ENCODE peak calls at places on chromosome 11, in five cellular contexts. K, G, R, W and O are unnamed samples.

GRCh38 chr11:113387605-113388211 is at the start of gene ANKK1:
- DNase-seq in K (no peak), G (no peak), R (no peak), W (no peak), O (no peak)

GRCh38 chr11:68412593-68413475 is 47.7 kb upstream of the PPP6R3 start:
- DNase-seq in K (peak), G (no peak), R (no peak), W (no peak), O (no peak)

GRCh38 chr11:112925516-112926310 is 35.5 kb upstream of the NCAM1 start:
- DNase-seq in K (no peak), G (no peak), R (no peak), W (no peak), O (no peak)

GRCh38 chr11:85809881-85810280 is 1.1 kb downstream of the SYTL2 start:
- DNase-seq in K (no peak), G (no peak), R (no peak), W (peak), O (no peak)

GRCh38 chr11:116990061-116990473 is 108.2 kb downstream of the SIK3 start:
- DNase-seq in K (peak), G (no peak), R (no peak), W (no peak), O (no peak)

GRCh38 chr11:129658558-129658882 is 157.1 kb upstream of the TMEM45B start:
- DNase-seq in K (no peak), G (no peak), R (no peak), W (no peak), O (no peak)

GRCh38 chr11:106717222-106717621 is 301.1 kb downstream of the GUCY1A2 start:
- DNase-seq in K (no peak), G (no peak), R (no peak), W (no peak), O (no peak)

GRCh38 chr11:120062561-120062930 is 75.4 kb downstream of the TRIM29 start:
- DNase-seq in K (no peak), G (no peak), R (no peak), W (no peak), O (no peak)

GRCh38 chr11:123357990-123358827 is 71.9 kb upstream of the GRAMD1B start:
- DNase-seq in K (peak), G (no peak), R (no peak), W (no peak), O (no peak)

GRCh38 chr11:44427432-44427831 is 117.5 kb upstream of the ALX4 start:
- DNase-seq in K (no peak), G (peak), R (no peak), W (no peak), O (no peak)

GRCh38 chr11:74630043-74630442 is 37.7 kb downstream of the POLD3 start:
- DNase-seq in K (no peak), G (peak), R (no peak), W (no peak), O (no peak)

GRCh38 chr11:8256271-8257002 is 7.2 kb downstream of the LMO1 start:
- DNase-seq in K (no peak), G (no peak), R (no peak), W (no peak), O (no peak)

GRCh38 chr11:12180257-12181205 is 70.1 kb downstream of the MICAL2 start:
- DNase-seq in K (no peak), G (no peak), R (no peak), W (no peak), O (no peak)

GRCh38 chr11:125108469-125108868 is 3.0 kb downstream of the TMEM218 start:
- DNase-seq in K (no peak), G (no peak), R (no peak), W (no peak), O (no peak)

GRCh38 chr11:66278396-66279091 is 569 bp downstream of the CNIH2 start:
- DNase-seq in K (peak), G (no peak), R (no peak), W (no peak), O (no peak)

GRCh38 chr11:41316726-41317125 is 142.7 kb downstream of the LRRC4C start:
- DNase-seq in K (peak), G (no peak), R (no peak), W (no peak), O (no peak)

GRCh38 chr11:17683378-17684161 is 35.8 kb upstream of the MYOD1 start:
- DNase-seq in K (peak), G (no peak), R (peak), W (no peak), O (no peak)

GRCh38 chr11:587978-588380 is 11.7 kb downstream of the PHRF1 start:
- DNase-seq in K (peak), G (peak), R (no peak), W (no peak), O (no peak)

GRCh38 chr11:66846671-66847091 is 3.4 kb downstream of the RCE1 start:
- DNase-seq in K (no peak), G (peak), R (no peak), W (no peak), O (no peak)

GRCh38 chr11:81959341-81959740 is 774.3 kb downstream of the FAM181B start:
- DNase-seq in K (no peak), G (no peak), R (no peak), W (no peak), O (no peak)

GRCh38 chr11:8098361-8098760 is 17.4 kb downstream of the TUB start:
- DNase-seq in K (no peak), G (no peak), R (no peak), W (no peak), O (no peak)

GRCh38 chr11:29324328-29324727 is 692.5 kb downstream of the KCNA4 start:
- DNase-seq in K (no peak), G (no peak), R (no peak), W (no peak), O (no peak)

GRCh38 chr11:128814856-128815705 is 52.0 kb downstream of the KCNJ1 start:
- DNase-seq in K (peak), G (peak), R (no peak), W (no peak), O (peak)

GRCh38 chr11:62666259-62666926 is 1.3 kb downstream of the CSKMT start:
- DNase-seq in K (no peak), G (peak), R (no peak), W (no peak), O (no peak)

GRCh38 chr11:70769521-70769920 is 371.2 kb downstream of the CTTN start:
- DNase-seq in K (no peak), G (no peak), R (no peak), W (no peak), O (no peak)

GRCh38 chr11:122758361-122758760 is 79.9 kb upstream of the CRTAM start:
- DNase-seq in K (no peak), G (no peak), R (no peak), W (no peak), O (no peak)

GRCh38 chr11:117094776-117095175 is 3.5 kb downstream of the SIK3 start:
- DNase-seq in K (peak), G (no peak), R (no peak), W (no peak), O (no peak)

GRCh38 chr11:59629996-59630395 is 14.4 kb upstream of the OSBP start:
- DNase-seq in K (no peak), G (no peak), R (no peak), W (no peak), O (no peak)

GRCh38 chr11:1744879-1745700 is 5.3 kb downstream of the IFITM10 start:
- DNase-seq in K (no peak), G (no peak), R (no peak), W (no peak), O (no peak)

GRCh38 chr11:103671143-103671651 is 365.2 kb upstream of the DDI1 start:
- DNase-seq in K (no peak), G (peak), R (no peak), W (no peak), O (no peak)

GRCh38 chr11:65442952-65443351 is 20.4 kb downstream of the NEAT1 start:
- DNase-seq in K (peak), G (no peak), R (no peak), W (no peak), O (peak)

GRCh38 chr11:95556342-95557151 is 233.0 kb downstream of the FAM76B start:
- DNase-seq in K (peak), G (no peak), R (no peak), W (no peak), O (no peak)